ENCODE peak calls at places on chromosome 9, in ten cellular contexts. P is left lung, S is hepatocyte, J is colonic mucosa, C is transverse colon, B is left ventricle myocardium inferior, A is DND-41, K is cardiac muscle cell, E is SK-N-SH, M is HL-60. V is an unnamed sample. For H3K27me3, the result is how much of the 10 kb centered on the place peaks cover.

GRCh38 chr9:136439550-136440408 is at the start of gene INPP5E:
- DNase-seq in P (peak), S (peak), J (peak), C (peak), B (peak), A (peak), K (peak), E (peak), M (peak), V (peak)

GRCh38 chr9:125794708-125795107 is 47.5 kb downstream of the PBX3 start:
- DNase-seq in P (no peak), S (no peak), J (no peak), C (no peak), B (no peak), A (no peak), K (no peak), E (no peak), M (no peak), V (no peak)

GRCh38 chr9:2271426-2271825 is 256.3 kb downstream of the SMARCA2 start:
- DNase-seq in P (no peak), S (no peak), J (no peak), C (peak), B (peak), A (peak), K (peak), E (peak), M (peak), V (peak)

GRCh38 chr9:89218040-89218928 is 39.7 kb upstream of the SHC3 start:
- DNase-seq in P (no peak), S (no peak), J (no peak), C (no peak), B (no peak), A (no peak), K (peak), E (peak), M (no peak), V (no peak)

GRCh38 chr9:100375677-100376076 is 22.9 kb upstream of the TEX10 start:
- DNase-seq in P (no peak), S (peak), J (no peak), C (no peak), B (no peak), A (no peak), K (no peak), E (no peak), M (no peak), V (no peak)

GRCh38 chr9:136569526-136570148 is 23.8 kb upstream of the NOTCH1 start:
- DNase-seq in P (no peak), S (no peak), J (no peak), C (no peak), B (no peak), A (no peak), K (no peak), E (no peak), M (no peak), V (no peak)

GRCh38 chr9:95085036-95085770 is 232.3 kb downstream of the FANCC start:
- DNase-seq in P (no peak), S (no peak), J (no peak), C (no peak), B (no peak), A (peak), K (no peak), E (no peak), M (no peak), V (no peak)

GRCh38 chr9:82961504-82962125 is 101.3 kb downstream of the RASEF start:
- DNase-seq in P (peak), S (peak), J (peak), C (peak), B (peak), A (peak), K (peak), E (peak), M (peak), V (no peak)

GRCh38 chr9:77731930-77732329 is 83.8 kb upstream of the GNA14 start:
- DNase-seq in P (no peak), S (peak), J (no peak), C (peak), B (no peak), A (no peak), K (no peak), E (peak), M (no peak), V (peak)

GRCh38 chr9:8600914-8601680 is 801.5 kb upstream of the DMAC1 start:
- DNase-seq in P (no peak), S (peak), J (no peak), C (no peak), B (no peak), A (no peak), K (no peak), E (no peak), M (no peak), V (no peak)

GRCh38 chr9:35168963-35169362 is 7.2 kb downstream of the UNC13B start:
- DNase-seq in P (no peak), S (no peak), J (no peak), C (no peak), B (no peak), A (no peak), K (no peak), E (no peak), M (no peak), V (no peak)

GRCh38 chr9:84866402-84866801 is 196.9 kb downstream of the NTRK2 start:
- DNase-seq in P (no peak), S (no peak), J (no peak), C (no peak), B (no peak), A (no peak), K (no peak), E (no peak), M (no peak), V (no peak)

GRCh38 chr9:21549251-21549765 is 67.2 kb upstream of the IFNE start:
- DNase-seq in P (no peak), S (no peak), J (peak), C (peak), B (no peak), A (no peak), K (peak), E (no peak), M (no peak), V (no peak)

GRCh38 chr9:134412298-134412711 is 86.0 kb downstream of the RXRA start:
- DNase-seq in P (no peak), S (peak), J (no peak), C (no peak), B (no peak), A (no peak), K (no peak), E (no peak), M (no peak), V (no peak)

GRCh38 chr9:93467462-93467861 is 14.1 kb upstream of the FAM120AOS start:
- DNase-seq in P (no peak), S (no peak), J (peak), C (peak), B (no peak), A (no peak), K (no peak), E (no peak), M (no peak), V (no peak)

GRCh38 chr9:136050706-136051567 is 44.2 kb downstream of the NACC2 start:
- DNase-seq in P (no peak), S (peak), J (no peak), C (no peak), B (no peak), A (no peak), K (peak), E (peak), M (no peak), V (no peak)

GRCh38 chr9:86340356-86341006 is 13.7 kb downstream of the TUT7 start:
- DNase-seq in P (no peak), S (no peak), J (no peak), C (no peak), B (no peak), A (no peak), K (no peak), E (no peak), M (no peak), V (no peak)

GRCh38 chr9:121405899-121406298 is 35.8 kb upstream of the STOM start:
- DNase-seq in P (no peak), S (no peak), J (no peak), C (no peak), B (no peak), A (no peak), K (no peak), E (no peak), M (no peak), V (no peak)

GRCh38 chr9:8895498-8896224 is 1096.1 kb upstream of the DMAC1 start:
- DNase-seq in P (no peak), S (peak), J (no peak), C (no peak), B (no peak), A (peak), K (peak), E (peak), M (no peak), V (no peak)

GRCh38 chr9:135492886-135493669 is 7.4 kb upstream of the MRPS2 start:
- DNase-seq in P (no peak), S (no peak), J (no peak), C (no peak), B (no peak), A (no peak), K (no peak), E (no peak), M (no peak), V (no peak)

GRCh38 chr9:128457207-128457606 is 1.4 kb downstream of the ODF2 start:
- DNase-seq in P (no peak), S (no peak), J (no peak), C (no peak), B (no peak), A (no peak), K (no peak), E (no peak), M (no peak), V (no peak)

GRCh38 chr9:70283848-70284247 is 25.1 kb downstream of the SMC5 start:
- DNase-seq in P (no peak), S (no peak), J (no peak), C (no peak), B (no peak), A (no peak), K (peak), E (no peak), M (no peak), V (no peak)
- TF ChIP-seq CTCF in P (no peak), S (no peak), J (no peak), C (no peak), B (no peak), A (no peak), K (no peak), E (no peak), M (no peak), V (no peak)

GRCh38 chr9:129932303-129933151 is 97.3 kb downstream of the USP20 start:
- DNase-seq in P (no peak), S (no peak), J (no peak), C (no peak), B (no peak), A (no peak), K (peak), E (peak), M (no peak), V (peak)
- H3K4me3 ChIP-seq in P (no peak), S (no peak), J (no peak), C (no peak), B (peak), A (no peak), K (no peak), E (peak), M (no peak), V (no peak)

GRCh38 chr9:131500377-131500776 is 2.3 kb upstream of the POMT1 start:
- DNase-seq in P (no peak), S (no peak), J (no peak), C (peak), B (no peak), A (peak), K (no peak), E (no peak), M (no peak), V (no peak)

GRCh38 chr9:131495726-131496292 is 6.9 kb upstream of the POMT1 start:
- DNase-seq in P (no peak), S (no peak), J (no peak), C (no peak), B (no peak), A (no peak), K (no peak), E (no peak), M (no peak), V (no peak)

GRCh38 chr9:131494296-131494870 is 8.3 kb upstream of the POMT1 start:
- DNase-seq in P (no peak), S (no peak), J (no peak), C (no peak), B (no peak), A (no peak), K (no peak), E (no peak), M (no peak), V (no peak)

GRCh38 chr9:131499254-131499653 is 3.5 kb upstream of the POMT1 start:
- DNase-seq in P (no peak), S (no peak), J (no peak), C (no peak), B (no peak), A (no peak), K (no peak), E (no peak), M (no peak), V (no peak)

GRCh38 chr9:131496844-131497425 is 5.8 kb upstream of the POMT1 start:
- DNase-seq in P (no peak), S (peak), J (peak), C (peak), B (no peak), A (no peak), K (no peak), E (no peak), M (no peak), V (no peak)
- H3K27me3 ChIP-seq in P (under half), S (under half), J (under half), C (under half), B (under half), A (under half), K (under half), E (under half), M (under half), V (under half)

GRCh38 chr9:16924311-16924915 is 53.9 kb upstream of the BNC2 start:
- DNase-seq in P (no peak), S (no peak), J (no peak), C (no peak), B (no peak), A (no peak), K (no peak), E (no peak), M (no peak), V (peak)
- TF ChIP-seq CTCF in P (no peak), S (no peak), J (no peak), C (no peak), B (no peak), A (no peak), K (no peak), E (no peak), M (no peak), V (no peak)

DNA sequence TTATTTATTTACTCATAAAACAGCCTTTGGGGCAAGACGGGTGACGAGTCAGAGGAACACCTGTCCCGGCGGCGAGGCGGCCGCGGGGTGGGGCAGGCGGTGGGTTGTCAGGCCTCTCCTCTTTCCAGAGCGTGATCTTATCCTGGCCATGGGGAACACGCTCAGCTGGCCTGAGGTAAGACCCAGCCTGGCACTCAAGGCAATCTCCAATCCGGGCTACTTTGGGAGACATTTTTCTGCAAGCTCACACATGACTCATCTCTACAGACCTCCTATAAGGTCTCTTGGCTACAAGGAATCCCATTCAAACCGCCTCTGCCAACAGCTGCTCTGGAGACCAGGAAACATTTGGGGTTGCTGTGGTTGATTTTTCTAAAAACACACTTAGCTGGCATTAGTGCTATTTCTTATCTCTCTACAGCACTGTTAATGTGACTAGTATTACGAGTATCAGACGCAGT is 6.2 kb downstream of the RAPGEF1 start:
- DNase-seq in P (no peak), S (peak), J (peak), C (peak), B (no peak), A (peak), K (peak), E (peak), M (no peak), V (peak)
- H3K4me3 ChIP-seq in P (no peak), S (no peak), J (no peak), C (no peak), B (no peak), A (no peak), K (no peak), E (peak), M (no peak), V (peak)

GRCh38 chr9:113529336-113530009 is 65.9 kb downstream of the RGS3 start:
- DNase-seq in P (no peak), S (no peak), J (no peak), C (no peak), B (no peak), A (no peak), K (no peak), E (no peak), M (no peak), V (no peak)

GRCh38 chr9:113530022-113530635 is 66.6 kb downstream of the RGS3 start:
- DNase-seq in P (no peak), S (no peak), J (no peak), C (no peak), B (no peak), A (no peak), K (no peak), E (no peak), M (no peak), V (no peak)

GRCh38 chr9:113531919-113532808 is 68.6 kb downstream of the RGS3 start:
- DNase-seq in P (no peak), S (no peak), J (no peak), C (no peak), B (no peak), A (no peak), K (no peak), E (no peak), M (no peak), V (no peak)

GRCh38 chr9:113532809-113533190 is 69.3 kb downstream of the RGS3 start:
- DNase-seq in P (no peak), S (no peak), J (no peak), C (no peak), B (no peak), A (no peak), K (no peak), E (no peak), M (no peak), V (no peak)

DNA sequence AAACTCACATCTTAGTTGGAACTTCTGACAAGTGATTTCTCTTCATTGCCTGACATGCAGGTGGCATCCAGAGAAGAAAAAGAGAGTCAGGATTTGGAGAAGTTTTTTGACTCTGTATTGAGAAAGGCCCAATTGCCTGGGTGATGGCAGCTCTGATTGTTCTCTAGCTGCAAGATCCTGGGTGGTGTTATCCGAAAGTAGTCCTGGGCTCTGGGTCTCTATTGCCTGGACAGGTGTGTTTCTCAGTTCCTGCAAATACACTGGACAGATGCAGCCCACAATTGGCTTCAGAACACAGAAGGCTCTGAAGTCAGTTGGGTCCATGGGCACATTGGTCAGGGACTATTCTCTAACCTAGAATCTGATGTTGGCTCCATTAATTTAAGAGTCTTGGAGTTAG is 67.4 kb downstream of the RGS3 start:
- DNase-seq in P (no peak), S (no peak), J (no peak), C (no peak), B (no peak), A (no peak), K (no peak), E (no peak), M (no peak), V (no peak)
- H3K27me3 ChIP-seq in P (under half), S (under half), J (under half), C (under half), B (under half), A (under half), K (under half), E (under half), M (under half), V (under half)

V was measured in GM06990.